ENCODE peak calls at places on chromosomes 16 and 17, in ten cellular contexts. One of them, this sample, is unnamed.

GRCh38 chr16:54493076-54493475 is 206.5 kb upstream of the IRX3 start:
- DNase-seq in glutamatergic neuron: no peak
- DNase-seq in NCI-H345: no peak
- DNase-seq in HFFc6: peak
- DNase-seq in activated T-cell treated with anti-CD3 and anti-CD28 coated beads for 1 hour: no peak
- DNase-seq in hippocampal formation: no peak
- DNase-seq in activated naive CD4-positive, alpha-beta T cell treated with anti-CD3 and anti-CD28 coated beads, Interleukin-2, amount 50 U/mL, for 72 hours: no peak
- DNase-seq in NCI-H510A treated with DMSO at 0.1 percent for 48 hours: no peak
- DNase-seq in right atrium auricular region: no peak
- DNase-seq in T-helper 2 cell: no peak
- DNase-seq in this sample: no peak

GRCh38 chr16:23020084-23020483 is 129.2 kb downstream of the USP31 start:
- DNase-seq in activated T-cell treated with anti-CD3 and anti-CD28 coated beads for 1 hour: no peak
- DNase-seq in hippocampal formation: no peak
- DNase-seq in HFFc6: no peak
- DNase-seq in glutamatergic neuron: no peak
- DNase-seq in right atrium auricular region: no peak
- DNase-seq in T-helper 2 cell: no peak
- DNase-seq in NCI-H345: no peak
- DNase-seq in activated naive CD4-positive, alpha-beta T cell treated with anti-CD3 and anti-CD28 coated beads, Interleukin-2, amount 50 U/mL, for 72 hours: no peak
- DNase-seq in NCI-H510A treated with DMSO at 0.1 percent for 48 hours: no peak
- DNase-seq in this sample: no peak

GRCh38 chr16:4909825-4910224 is 27.1 kb downstream of the PPL start:
- DNase-seq in hippocampal formation: no peak
- DNase-seq in NCI-H345: no peak
- DNase-seq in right atrium auricular region: no peak
- DNase-seq in activated T-cell treated with anti-CD3 and anti-CD28 coated beads for 1 hour: no peak
- DNase-seq in NCI-H510A treated with DMSO at 0.1 percent for 48 hours: no peak
- DNase-seq in activated naive CD4-positive, alpha-beta T cell treated with anti-CD3 and anti-CD28 coated beads, Interleukin-2, amount 50 U/mL, for 72 hours: no peak
- DNase-seq in glutamatergic neuron: no peak
- DNase-seq in HFFc6: no peak
- DNase-seq in T-helper 2 cell: no peak
- DNase-seq in this sample: no peak

GRCh38 chr16:23060458-23061320 is 88.6 kb downstream of the USP31 start:
- DNase-seq in NCI-H510A treated with DMSO at 0.1 percent for 48 hours: peak
- DNase-seq in T-helper 2 cell: peak
- DNase-seq in right atrium auricular region: peak
- DNase-seq in activated T-cell treated with anti-CD3 and anti-CD28 coated beads for 1 hour: peak
- DNase-seq in glutamatergic neuron: peak
- DNase-seq in HFFc6: peak
- DNase-seq in hippocampal formation: peak
- DNase-seq in NCI-H345: peak
- DNase-seq in activated naive CD4-positive, alpha-beta T cell treated with anti-CD3 and anti-CD28 coated beads, Interleukin-2, amount 50 U/mL, for 72 hours: peak
- DNase-seq in this sample: peak

GRCh38 chr16:1199342-1200013 is 25.6 kb downstream of the TPSG1 start:
- DNase-seq in NCI-H510A treated with DMSO at 0.1 percent for 48 hours: no peak
- DNase-seq in activated T-cell treated with anti-CD3 and anti-CD28 coated beads for 1 hour: no peak
- DNase-seq in NCI-H345: no peak
- DNase-seq in glutamatergic neuron: no peak
- DNase-seq in hippocampal formation: no peak
- DNase-seq in T-helper 2 cell: no peak
- DNase-seq in activated naive CD4-positive, alpha-beta T cell treated with anti-CD3 and anti-CD28 coated beads, Interleukin-2, amount 50 U/mL, for 72 hours: no peak
- DNase-seq in HFFc6: no peak
- DNase-seq in right atrium auricular region: no peak
- DNase-seq in this sample: no peak

GRCh38 chr16:4945560-4946502 is 8.9 kb upstream of the PPL start:
- DNase-seq in NCI-H345: no peak
- DNase-seq in activated naive CD4-positive, alpha-beta T cell treated with anti-CD3 and anti-CD28 coated beads, Interleukin-2, amount 50 U/mL, for 72 hours: no peak
- DNase-seq in glutamatergic neuron: no peak
- DNase-seq in T-helper 2 cell: no peak
- DNase-seq in activated T-cell treated with anti-CD3 and anti-CD28 coated beads for 1 hour: no peak
- DNase-seq in right atrium auricular region: peak
- DNase-seq in HFFc6: peak
- DNase-seq in hippocampal formation: no peak
- DNase-seq in NCI-H510A treated with DMSO at 0.1 percent for 48 hours: no peak
- DNase-seq in this sample: no peak

GRCh38 chr16:3578121-3578520 is 918 bp upstream of the NLRC3 start:
- DNase-seq in T-helper 2 cell: no peak
- DNase-seq in right atrium auricular region: no peak
- DNase-seq in activated naive CD4-positive, alpha-beta T cell treated with anti-CD3 and anti-CD28 coated beads, Interleukin-2, amount 50 U/mL, for 72 hours: peak
- DNase-seq in glutamatergic neuron: no peak
- DNase-seq in activated T-cell treated with anti-CD3 and anti-CD28 coated beads for 1 hour: peak
- DNase-seq in hippocampal formation: no peak
- DNase-seq in HFFc6: no peak
- DNase-seq in NCI-H510A treated with DMSO at 0.1 percent for 48 hours: no peak
- DNase-seq in NCI-H345: no peak
- DNase-seq in this sample: no peak

GRCh38 chr16:25874196-25874595 is 182.4 kb downstream of the HS3ST4 start:
- DNase-seq in NCI-H510A treated with DMSO at 0.1 percent for 48 hours: no peak
- DNase-seq in activated T-cell treated with anti-CD3 and anti-CD28 coated beads for 1 hour: no peak
- DNase-seq in NCI-H345: no peak
- DNase-seq in T-helper 2 cell: no peak
- DNase-seq in glutamatergic neuron: no peak
- DNase-seq in activated naive CD4-positive, alpha-beta T cell treated with anti-CD3 and anti-CD28 coated beads, Interleukin-2, amount 50 U/mL, for 72 hours: no peak
- DNase-seq in hippocampal formation: no peak
- DNase-seq in right atrium auricular region: no peak
- DNase-seq in HFFc6: no peak
- DNase-seq in this sample: no peak

GRCh38 chr16:4184038-4184702 is 57.7 kb downstream of the SRL start:
- DNase-seq in T-helper 2 cell: no peak
- DNase-seq in activated naive CD4-positive, alpha-beta T cell treated with anti-CD3 and anti-CD28 coated beads, Interleukin-2, amount 50 U/mL, for 72 hours: no peak
- DNase-seq in NCI-H345: no peak
- DNase-seq in hippocampal formation: no peak
- DNase-seq in activated T-cell treated with anti-CD3 and anti-CD28 coated beads for 1 hour: no peak
- DNase-seq in right atrium auricular region: no peak
- DNase-seq in NCI-H510A treated with DMSO at 0.1 percent for 48 hours: no peak
- DNase-seq in glutamatergic neuron: no peak
- DNase-seq in HFFc6: no peak
- DNase-seq in this sample: no peak

GRCh38 chr16:82203198-82203597 is 33.2 kb upstream of the MPHOSPH6 start:
- DNase-seq in activated naive CD4-positive, alpha-beta T cell treated with anti-CD3 and anti-CD28 coated beads, Interleukin-2, amount 50 U/mL, for 72 hours: no peak
- DNase-seq in right atrium auricular region: no peak
- DNase-seq in hippocampal formation: no peak
- DNase-seq in NCI-H345: no peak
- DNase-seq in T-helper 2 cell: no peak
- DNase-seq in glutamatergic neuron: no peak
- DNase-seq in NCI-H510A treated with DMSO at 0.1 percent for 48 hours: no peak
- DNase-seq in activated T-cell treated with anti-CD3 and anti-CD28 coated beads for 1 hour: no peak
- DNase-seq in HFFc6: no peak
- DNase-seq in this sample: no peak

GRCh38 chr16:61263400-61263799 is 772.8 kb downstream of the CDH8 start:
- DNase-seq in activated T-cell treated with anti-CD3 and anti-CD28 coated beads for 1 hour: no peak
- DNase-seq in NCI-H510A treated with DMSO at 0.1 percent for 48 hours: no peak
- DNase-seq in right atrium auricular region: no peak
- DNase-seq in hippocampal formation: no peak
- DNase-seq in T-helper 2 cell: no peak
- DNase-seq in HFFc6: no peak
- DNase-seq in glutamatergic neuron: no peak
- DNase-seq in NCI-H345: no peak
- DNase-seq in activated naive CD4-positive, alpha-beta T cell treated with anti-CD3 and anti-CD28 coated beads, Interleukin-2, amount 50 U/mL, for 72 hours: no peak
- DNase-seq in this sample: no peak

GRCh38 chr17:6894206-6894528 is 62.6 kb upstream of the TEKT1 start:
- DNase-seq in right atrium auricular region: no peak
- DNase-seq in activated T-cell treated with anti-CD3 and anti-CD28 coated beads for 1 hour: no peak
- DNase-seq in NCI-H345: no peak
- DNase-seq in NCI-H510A treated with DMSO at 0.1 percent for 48 hours: no peak
- DNase-seq in glutamatergic neuron: peak
- DNase-seq in hippocampal formation: no peak
- DNase-seq in HFFc6: no peak
- DNase-seq in T-helper 2 cell: no peak
- DNase-seq in activated naive CD4-positive, alpha-beta T cell treated with anti-CD3 and anti-CD28 coated beads, Interleukin-2, amount 50 U/mL, for 72 hours: peak
- DNase-seq in this sample: no peak

GRCh38 chr16:2039286-2040030 is 8.2 kb downstream of the NTHL1 start:
- DNase-seq in glutamatergic neuron: peak
- DNase-seq in activated T-cell treated with anti-CD3 and anti-CD28 coated beads for 1 hour: no peak
- DNase-seq in NCI-H510A treated with DMSO at 0.1 percent for 48 hours: peak
- DNase-seq in hippocampal formation: no peak
- DNase-seq in right atrium auricular region: peak
- DNase-seq in HFFc6: peak
- DNase-seq in activated naive CD4-positive, alpha-beta T cell treated with anti-CD3 and anti-CD28 coated beads, Interleukin-2, amount 50 U/mL, for 72 hours: no peak
- DNase-seq in T-helper 2 cell: no peak
- DNase-seq in NCI-H345: peak
- DNase-seq in this sample: no peak

GRCh38 chr16:50246299-50247122 is 19.8 kb upstream of the ADCY7 start:
- DNase-seq in activated naive CD4-positive, alpha-beta T cell treated with anti-CD3 and anti-CD28 coated beads, Interleukin-2, amount 50 U/mL, for 72 hours: peak
- DNase-seq in activated T-cell treated with anti-CD3 and anti-CD28 coated beads for 1 hour: no peak
- DNase-seq in right atrium auricular region: peak
- DNase-seq in hippocampal formation: no peak
- DNase-seq in T-helper 2 cell: no peak
- DNase-seq in HFFc6: no peak
- DNase-seq in glutamatergic neuron: peak
- DNase-seq in NCI-H345: no peak
- DNase-seq in NCI-H510A treated with DMSO at 0.1 percent for 48 hours: no peak
- DNase-seq in this sample: no peak

GRCh38 chr17:42937712-42938596 is 26.3 kb downstream of the AARSD1 start:
- DNase-seq in activated T-cell treated with anti-CD3 and anti-CD28 coated beads for 1 hour: no peak
- DNase-seq in NCI-H510A treated with DMSO at 0.1 percent for 48 hours: peak
- DNase-seq in right atrium auricular region: peak
- DNase-seq in HFFc6: peak
- DNase-seq in NCI-H345: peak
- DNase-seq in activated naive CD4-positive, alpha-beta T cell treated with anti-CD3 and anti-CD28 coated beads, Interleukin-2, amount 50 U/mL, for 72 hours: peak
- DNase-seq in hippocampal formation: peak
- DNase-seq in glutamatergic neuron: peak
- DNase-seq in T-helper 2 cell: no peak
- DNase-seq in this sample: no peak

This sample was measured in memory B cell.